ENCODE peak calls at places on chromosome 6, in ten cellular contexts. K is astrocyte, L is brain microvascular endothelial cell, D is heart right ventricle, P is A549, H is fibroblast of villous mesenchyme, N is ovary, I is upper lobe of left lung, C is CD14-positive monocyte, Z is IMR-90. T is an unnamed sample.

GRCh38 chr6:125252891-125253290 is 48.9 kb downstream of the HDDC2 start:
- DNase-seq in P (no peak), L (no peak), K (peak; percentile 77), H (no peak), Z (peak; percentile 76), C (no peak), I (no peak), D (no peak), N (no peak), T (no peak)

GRCh38 chr6:112202639-112203341 is 51.6 kb downstream of the LAMA4 start:
- DNase-seq in L (peak; percentile 53), D (no peak), K (peak; percentile 30), C (no peak), N (no peak), H (peak; percentile 41), Z (no peak), I (no peak), P (no peak), T (no peak)

GRCh38 chr6:54801669-54802068 is 44.9 kb upstream of the FAM83B start:
- DNase-seq in I (no peak), P (peak; percentile 6), N (no peak), H (peak; percentile 91), L (peak; percentile 0), D (no peak), C (no peak), Z (peak; percentile 93), K (peak; percentile 86), T (no peak)

GRCh38 chr6:150134280-150134920 is 8.4 kb upstream of the PPP1R14C start:
- DNase-seq in K (no peak), H (no peak), P (no peak), C (no peak), L (no peak), N (no peak), Z (no peak), D (no peak), I (no peak), T (no peak)

GRCh38 chr6:17031961-17032360 is 69.9 kb upstream of the STMND1 start:
- DNase-seq in L (no peak), I (peak; percentile 74), P (no peak), K (no peak), Z (no peak), H (no peak), D (peak; percentile 19), C (no peak), N (no peak), T (no peak)

GRCh38 chr6:80316655-80317332 is 210.3 kb downstream of the BCKDHB start:
- DNase-seq in D (no peak), C (no peak), K (no peak), L (no peak), I (no peak), P (no peak), Z (no peak), H (no peak), N (no peak), T (no peak)

GRCh38 chr6:135440087-135440792 is 57.3 kb downstream of the AHI1 start:
- DNase-seq in L (no peak), Z (no peak), H (no peak), P (no peak), K (peak; percentile 16), C (no peak), D (no peak), N (no peak), I (no peak), T (no peak)

GRCh38 chr6:11778648-11779307 is at the start of gene ADTRP:
- DNase-seq in L (no peak), Z (no peak), C (peak; percentile 46), N (no peak), P (no peak), I (no peak), K (no peak), D (no peak), H (peak; percentile 46), T (no peak)

GRCh38 chr6:36028887-36029324 is 1.3 kb downstream of the MAPK14 start:
- DNase-seq in H (peak; percentile 82), C (peak; percentile 69), Z (peak; percentile 77), P (peak; percentile 24), L (peak; percentile 69), K (peak; percentile 80), N (peak; percentile 33), I (no peak), D (peak; percentile 59), T (no peak)

GRCh38 chr6:99491159-99491558 is 24.1 kb downstream of the USP45 start:
- DNase-seq in P (no peak), Z (peak; percentile 5), K (no peak), I (no peak), H (no peak), D (no peak), C (no peak), N (no peak), L (no peak), T (no peak)

GRCh38 chr6:48080227-48081009 is 30.6 kb downstream of the PTCHD4 start:
- DNase-seq in C (no peak), Z (no peak), K (no peak), L (peak; percentile 16), P (no peak), N (no peak), I (no peak), D (no peak), H (no peak), T (no peak)

GRCh38 chr6:48085131-48085741 is 25.8 kb downstream of the PTCHD4 start:
- DNase-seq in K (no peak), C (no peak), Z (no peak), D (no peak), H (no peak), N (no peak), P (no peak), I (no peak), L (no peak), T (no peak)

GRCh38 chr6:48087448-48087847 is 23.5 kb downstream of the PTCHD4 start:
- DNase-seq in C (no peak), H (peak; percentile 55), I (no peak), D (no peak), Z (peak; percentile 23), N (no peak), L (no peak), P (peak; percentile 22), K (no peak), T (no peak)

GRCh38 chr6:48084201-48084600 is 26.8 kb downstream of the PTCHD4 start:
- DNase-seq in D (no peak), H (no peak), K (no peak), P (no peak), L (no peak), C (no peak), Z (peak; percentile 2), I (no peak), N (no peak), T (no peak)

DNA sequence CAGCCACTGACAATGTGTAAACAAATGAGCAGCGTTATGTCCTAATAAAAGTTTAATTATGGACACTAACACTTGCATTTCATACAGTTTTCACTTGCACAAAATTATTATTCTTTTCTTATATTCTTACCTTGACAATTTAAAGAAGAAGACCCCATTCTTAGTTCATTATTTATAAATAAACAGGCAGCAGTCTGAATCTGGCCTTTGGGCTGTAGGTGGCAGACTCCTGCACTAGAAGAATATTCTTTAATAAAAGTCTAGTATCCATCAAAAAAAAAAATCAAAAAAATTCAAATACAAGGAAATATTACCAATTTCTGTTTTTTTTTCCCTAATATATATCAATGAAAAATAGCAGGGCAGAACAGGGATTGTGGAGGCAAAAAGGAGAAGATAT is 24.8 kb downstream of the PTCHD4 start:
- DNase-seq in P (no peak), D (no peak), Z (no peak), H (no peak), K (no peak), L (no peak), I (no peak), C (no peak), N (no peak), T (no peak)
- TF ChIP-seq CTCF in P (peak; percentile 6), D (no peak), Z (peak; percentile 16), H (peak; percentile 37), K (no peak), L (peak; percentile 52), I (no peak), C (no peak), N (no peak), T (no peak)

GRCh38 chr6:136740050-136740974 is 52.0 kb downstream of the MAP3K5 start:
- DNase-seq in I (no peak), Z (peak; percentile 31), K (no peak), H (peak; percentile 77), L (no peak), N (no peak), P (no peak), C (no peak), D (no peak), T (no peak)
- TF ChIP-seq CTCF in I (no peak), Z (no peak), K (no peak), H (no peak), L (no peak), N (no peak), P (no peak), C (no peak), D (no peak), T (no peak)

GRCh38 chr6:139250296-139251274 is 41.2 kb downstream of the TXLNB start:
- DNase-seq in I (no peak), C (peak; percentile 61), Z (peak; percentile 59), P (peak; percentile 53), H (peak; percentile 50), L (peak; percentile 60), N (peak; percentile 66), D (peak; percentile 61), K (no peak), T (peak; percentile 21)

GRCh38 chr6:139248911-139249310 is 42.9 kb downstream of the TXLNB start:
- DNase-seq in I (no peak), C (no peak), L (no peak), H (no peak), N (no peak), K (no peak), Z (no peak), D (no peak), P (no peak), T (no peak)

GRCh38 chr6:139251377-139252017 is 40.3 kb downstream of the TXLNB start:
- DNase-seq in Z (no peak), L (no peak), C (no peak), P (no peak), K (no peak), N (no peak), H (peak; percentile 30), I (no peak), D (no peak), T (no peak)

GRCh38 chr6:139247618-139248017 is 44.2 kb downstream of the TXLNB start:
- DNase-seq in D (no peak), Z (no peak), C (no peak), I (no peak), H (no peak), P (no peak), K (no peak), N (no peak), L (no peak), T (no peak)

GRCh38 chr6:139249387-139249786 is 42.4 kb downstream of the TXLNB start:
- DNase-seq in L (no peak), C (no peak), H (no peak), P (no peak), Z (no peak), I (no peak), K (no peak), D (no peak), N (no peak), T (no peak)
- TF ChIP-seq CTCF in L (no peak), C (no peak), H (no peak), P (no peak), Z (no peak), I (no peak), K (no peak), D (no peak), N (no peak), T (no peak)

DNA sequence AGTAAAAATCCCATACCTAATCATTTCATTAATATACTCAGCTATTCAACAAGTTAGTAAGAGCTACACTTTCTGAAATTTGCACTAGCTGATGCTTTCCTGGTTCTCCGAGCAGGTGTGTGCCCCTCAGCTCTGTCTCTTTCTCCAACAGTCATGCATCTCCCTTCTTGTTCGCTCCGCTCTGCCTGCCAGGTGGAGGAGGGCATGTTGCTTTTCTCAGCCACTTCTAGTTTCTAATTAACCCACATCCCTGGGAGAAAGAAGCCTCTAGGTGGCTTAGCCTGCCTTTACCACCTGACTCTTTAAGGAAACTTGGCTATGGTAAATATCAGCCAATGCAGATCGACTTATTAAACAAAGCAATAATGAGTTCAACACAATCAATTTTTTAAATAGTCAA is 34.2 kb downstream of the LRFN2 start:
- DNase-seq in D (no peak), C (no peak), Z (no peak), K (no peak), P (no peak), H (no peak), L (no peak), I (no peak), N (no peak), T (no peak)
- TF ChIP-seq CTCF in D (no peak), C (no peak), Z (no peak), K (no peak), P (no peak), H (no peak), L (no peak), I (no peak), N (no peak), T (no peak)